ENCODE peak calls at places on chromosomes 16 and 17, in ten cellular contexts. One of them, this sample, is unnamed.

GRCh38 chr16:14014284-14014625 is 56.9 kb upstream of the MRTFB start:
- DNase-seq in A549: no peak
- DNase-seq in upper lobe of left lung: no peak
- DNase-seq in stomach: no peak
- DNase-seq in GM12878: no peak
- DNase-seq in tibial nerve: no peak
- DNase-seq in sigmoid colon: no peak
- DNase-seq in transverse colon: no peak
- DNase-seq in H1: no peak
- DNase-seq in HepG2: no peak
- DNase-seq in this sample: no peak

GRCh38 chr16:72932050-72932449 is 115.9 kb downstream of the ZFHX3 start:
- DNase-seq in A549: no peak
- DNase-seq in upper lobe of left lung: no peak
- DNase-seq in stomach: no peak
- DNase-seq in GM12878: no peak
- DNase-seq in tibial nerve: no peak
- DNase-seq in sigmoid colon: peak; percentile 26
- DNase-seq in transverse colon: no peak
- DNase-seq in H1: no peak
- DNase-seq in HepG2: no peak
- DNase-seq in this sample: no peak

GRCh38 chr16:53519417-53520091 is 16.5 kb upstream of the AKTIP start:
- DNase-seq in A549: no peak
- DNase-seq in upper lobe of left lung: no peak
- DNase-seq in stomach: no peak
- DNase-seq in GM12878: no peak
- DNase-seq in tibial nerve: no peak
- DNase-seq in sigmoid colon: no peak
- DNase-seq in transverse colon: no peak
- DNase-seq in H1: no peak
- DNase-seq in HepG2: no peak
- DNase-seq in this sample: no peak

GRCh38 chr16:78240459-78241222 is 141.2 kb downstream of the WWOX start:
- DNase-seq in A549: peak; percentile 41
- DNase-seq in upper lobe of left lung: peak; percentile 55
- DNase-seq in stomach: peak; percentile 65
- DNase-seq in GM12878: no peak
- DNase-seq in tibial nerve: no peak
- DNase-seq in sigmoid colon: no peak
- DNase-seq in transverse colon: no peak
- DNase-seq in H1: peak; percentile 42
- DNase-seq in HepG2: peak; percentile 93
- DNase-seq in this sample: no peak

GRCh38 chr16:56861756-56862155 is 3.3 kb upstream of the SLC12A3 start:
- DNase-seq in A549: no peak
- DNase-seq in upper lobe of left lung: no peak
- DNase-seq in stomach: no peak
- DNase-seq in GM12878: no peak
- DNase-seq in tibial nerve: no peak
- DNase-seq in sigmoid colon: no peak
- DNase-seq in transverse colon: no peak
- DNase-seq in H1: no peak
- DNase-seq in HepG2: no peak
- DNase-seq in this sample: no peak

GRCh38 chr17:19766421-19767270 is 18.5 kb upstream of the ALDH3A1 start:
- DNase-seq in A549: peak; percentile 77
- DNase-seq in upper lobe of left lung: peak; percentile 70
- DNase-seq in stomach: peak; percentile 81
- DNase-seq in GM12878: no peak
- DNase-seq in tibial nerve: peak; percentile 79
- DNase-seq in sigmoid colon: peak; percentile 88
- DNase-seq in transverse colon: peak; percentile 84
- DNase-seq in H1: peak; percentile 94
- DNase-seq in HepG2: peak; percentile 22
- DNase-seq in this sample: peak; percentile 82

GRCh38 chr17:82787081-82787848 is 35.4 kb downstream of the TBCD start:
- DNase-seq in A549: no peak
- DNase-seq in upper lobe of left lung: no peak
- DNase-seq in stomach: no peak
- DNase-seq in GM12878: no peak
- DNase-seq in tibial nerve: no peak
- DNase-seq in sigmoid colon: peak; percentile 80
- DNase-seq in transverse colon: peak; percentile 34
- DNase-seq in H1: no peak
- DNase-seq in HepG2: no peak
- DNase-seq in this sample: no peak

GRCh38 chr17:65173284-65173793 is 36.2 kb downstream of the RGS9 start:
- DNase-seq in A549: peak; percentile 75
- DNase-seq in upper lobe of left lung: peak; percentile 63
- DNase-seq in stomach: peak; percentile 42
- DNase-seq in GM12878: no peak
- DNase-seq in tibial nerve: no peak
- DNase-seq in sigmoid colon: no peak
- DNase-seq in transverse colon: peak; percentile 46
- DNase-seq in H1: peak; percentile 49
- DNase-seq in HepG2: no peak
- DNase-seq in this sample: no peak

GRCh38 chr16:50684823-50685455 is 3.8 kb upstream of the SNX20 start:
- DNase-seq in A549: no peak
- DNase-seq in upper lobe of left lung: no peak
- DNase-seq in stomach: no peak
- DNase-seq in GM12878: no peak
- DNase-seq in tibial nerve: no peak
- DNase-seq in sigmoid colon: no peak
- DNase-seq in transverse colon: no peak
- DNase-seq in H1: no peak
- DNase-seq in HepG2: no peak
- DNase-seq in this sample: no peak

GRCh38 chr17:6347776-6348175 is 87.1 kb downstream of the AIPL1 start:
- DNase-seq in A549: no peak
- DNase-seq in upper lobe of left lung: no peak
- DNase-seq in stomach: no peak
- DNase-seq in GM12878: no peak
- DNase-seq in tibial nerve: no peak
- DNase-seq in sigmoid colon: no peak
- DNase-seq in transverse colon: no peak
- DNase-seq in H1: no peak
- DNase-seq in HepG2: no peak
- DNase-seq in this sample: no peak

GRCh38 chr17:55319933-55320593 is 55.3 kb downstream of the HLF start:
- DNase-seq in A549: no peak
- DNase-seq in upper lobe of left lung: no peak
- DNase-seq in stomach: no peak
- DNase-seq in GM12878: no peak
- DNase-seq in tibial nerve: no peak
- DNase-seq in sigmoid colon: no peak
- DNase-seq in transverse colon: no peak
- DNase-seq in H1: no peak
- DNase-seq in HepG2: no peak
- DNase-seq in this sample: no peak

GRCh38 chr17:3738562-3739295 is 15.0 kb downstream of the HASPIN start:
- DNase-seq in A549: no peak
- DNase-seq in upper lobe of left lung: peak; percentile 78
- DNase-seq in stomach: peak; percentile 73
- DNase-seq in GM12878: no peak
- DNase-seq in tibial nerve: no peak
- DNase-seq in sigmoid colon: no peak
- DNase-seq in transverse colon: peak; percentile 68
- DNase-seq in H1: no peak
- DNase-seq in HepG2: no peak
- DNase-seq in this sample: no peak

DNA sequence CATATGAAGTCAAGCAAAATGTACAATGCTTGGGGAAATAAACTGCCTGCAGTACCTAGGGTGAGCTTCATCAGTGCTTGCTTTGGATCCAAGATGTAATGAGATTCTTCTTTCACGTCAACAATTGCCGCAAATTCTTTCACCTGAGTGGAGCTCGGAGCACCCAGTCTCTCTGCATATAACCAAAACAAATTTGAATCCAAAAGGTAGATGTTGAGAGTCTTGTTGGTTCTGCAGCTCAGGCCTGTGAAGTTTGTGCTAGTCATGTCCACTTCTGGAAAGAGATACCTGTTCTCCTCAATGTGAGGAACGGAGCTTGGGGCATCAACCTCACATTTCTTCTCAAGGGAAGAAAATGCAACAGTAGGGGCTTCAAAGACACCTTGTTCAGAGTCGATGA is 23.0 kb downstream of the SNN start:
- DNase-seq in A549: no peak
- DNase-seq in upper lobe of left lung: no peak
- DNase-seq in stomach: no peak
- DNase-seq in GM12878: no peak
- DNase-seq in tibial nerve: no peak
- DNase-seq in sigmoid colon: peak; percentile 7
- DNase-seq in transverse colon: no peak
- DNase-seq in H1: no peak
- DNase-seq in HepG2: no peak
- DNase-seq in this sample: no peak
- TF ChIP-seq EP300 in A549: no peak
- TF ChIP-seq EP300 in upper lobe of left lung: no peak
- TF ChIP-seq EP300 in stomach: no peak
- TF ChIP-seq EP300 in GM12878: no peak
- TF ChIP-seq EP300 in tibial nerve: no peak
- TF ChIP-seq EP300 in sigmoid colon: no peak
- TF ChIP-seq EP300 in transverse colon: no peak
- TF ChIP-seq EP300 in H1: no peak
- TF ChIP-seq EP300 in HepG2: no peak
- TF ChIP-seq EP300 in this sample: no peak

GRCh38 chr16:75044800-75045361 is 46.1 kb downstream of the ZNRF1 start:
- DNase-seq in A549: peak; percentile 48
- DNase-seq in upper lobe of left lung: peak; percentile 63
- DNase-seq in stomach: no peak
- DNase-seq in GM12878: no peak
- DNase-seq in tibial nerve: peak; percentile 48
- DNase-seq in sigmoid colon: peak; percentile 77
- DNase-seq in transverse colon: no peak
- DNase-seq in H1: no peak
- DNase-seq in HepG2: no peak
- DNase-seq in this sample: peak; percentile 48
- H3K9me3 ChIP-seq in A549: no peaks in the 10 kb centered on the region
- H3K9me3 ChIP-seq in upper lobe of left lung: no peaks in the 10 kb centered on the region
- H3K9me3 ChIP-seq in stomach: no peaks in the 10 kb centered on the region
- H3K9me3 ChIP-seq in GM12878: no peaks in the 10 kb centered on the region
- H3K9me3 ChIP-seq in tibial nerve: no peaks in the 10 kb centered on the region
- H3K9me3 ChIP-seq in sigmoid colon: no peaks in the 10 kb centered on the region
- H3K9me3 ChIP-seq in transverse colon: no peaks in the 10 kb centered on the region
- H3K9me3 ChIP-seq in H1: no peaks in the 10 kb centered on the region
- H3K9me3 ChIP-seq in HepG2: no peaks in the 10 kb centered on the region
- H3K9me3 ChIP-seq in this sample: no peaks in the 10 kb centered on the region

GRCh38 chr16:3121843-3122467 is 9.6 kb downstream of the ZNF205 start:
- DNase-seq in A549: no peak
- DNase-seq in upper lobe of left lung: no peak
- DNase-seq in stomach: no peak
- DNase-seq in GM12878: no peak
- DNase-seq in tibial nerve: no peak
- DNase-seq in sigmoid colon: no peak
- DNase-seq in transverse colon: no peak
- DNase-seq in H1: no peak
- DNase-seq in HepG2: no peak
- DNase-seq in this sample: no peak
- TF ChIP-seq EP300 in A549: no peak
- TF ChIP-seq EP300 in upper lobe of left lung: no peak
- TF ChIP-seq EP300 in stomach: no peak
- TF ChIP-seq EP300 in GM12878: no peak
- TF ChIP-seq EP300 in tibial nerve: no peak
- TF ChIP-seq EP300 in sigmoid colon: no peak
- TF ChIP-seq EP300 in transverse colon: no peak
- TF ChIP-seq EP300 in H1: no peak
- TF ChIP-seq EP300 in HepG2: no peak
- TF ChIP-seq EP300 in this sample: no peak

GRCh38 chr17:14818469-14818868 is 446.7 kb downstream of the PMP22 start:
- DNase-seq in A549: no peak
- DNase-seq in upper lobe of left lung: no peak
- DNase-seq in stomach: no peak
- DNase-seq in GM12878: no peak
- DNase-seq in tibial nerve: no peak
- DNase-seq in sigmoid colon: no peak
- DNase-seq in transverse colon: no peak
- DNase-seq in H1: no peak
- DNase-seq in HepG2: no peak
- DNase-seq in this sample: no peak

GRCh38 chr17:14813649-14814048 is 451.5 kb downstream of the PMP22 start:
- DNase-seq in A549: peak; percentile 52
- DNase-seq in upper lobe of left lung: peak; percentile 50
- DNase-seq in stomach: no peak
- DNase-seq in GM12878: no peak
- DNase-seq in tibial nerve: no peak
- DNase-seq in sigmoid colon: no peak
- DNase-seq in transverse colon: no peak
- DNase-seq in H1: peak; percentile 73
- DNase-seq in HepG2: peak; percentile 36
- DNase-seq in this sample: no peak

DNA sequence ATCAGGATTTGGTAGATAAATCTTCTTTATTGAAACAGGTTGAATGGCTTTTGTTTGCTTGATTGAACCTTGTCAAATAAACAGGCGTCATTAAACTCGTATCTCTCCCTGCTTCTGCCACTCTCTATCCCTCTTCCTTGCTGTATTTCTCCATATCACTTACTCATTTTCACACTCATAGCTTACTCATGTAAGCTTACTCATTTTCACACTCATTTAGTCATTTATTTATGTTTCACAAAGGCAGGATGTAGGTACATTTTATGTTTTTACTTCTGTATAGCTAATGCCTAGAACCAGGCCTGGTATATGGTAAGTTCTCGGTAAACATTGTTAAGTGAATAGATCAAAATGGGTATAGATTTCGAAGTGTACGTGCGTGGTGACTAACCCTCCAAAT is 450.0 kb downstream of the PMP22 start:
- DNase-seq in A549: no peak
- DNase-seq in upper lobe of left lung: no peak
- DNase-seq in stomach: no peak
- DNase-seq in GM12878: no peak
- DNase-seq in tibial nerve: no peak
- DNase-seq in sigmoid colon: no peak
- DNase-seq in transverse colon: no peak
- DNase-seq in H1: no peak
- DNase-seq in HepG2: no peak
- DNase-seq in this sample: no peak
- H3K9me3 ChIP-seq in A549: no peaks in the 10 kb centered on the region
- H3K9me3 ChIP-seq in upper lobe of left lung: no peaks in the 10 kb centered on the region
- H3K9me3 ChIP-seq in stomach: peaks cover 5% of the 10 kb centered on the region
- H3K9me3 ChIP-seq in GM12878: no peaks in the 10 kb centered on the region
- H3K9me3 ChIP-seq in tibial nerve: no peaks in the 10 kb centered on the region
- H3K9me3 ChIP-seq in sigmoid colon: no peaks in the 10 kb centered on the region
- H3K9me3 ChIP-seq in transverse colon: no peaks in the 10 kb centered on the region
- H3K9me3 ChIP-seq in H1: no peaks in the 10 kb centered on the region
- H3K9me3 ChIP-seq in HepG2: no peaks in the 10 kb centered on the region
- H3K9me3 ChIP-seq in this sample: no peaks in the 10 kb centered on the region

This sample was measured in ovary.